ENCODE peak calls at places on chromosomes 13 and 19, in five cellular contexts. G is dorsolateral prefrontal cortex, Y is kidney, R is SW 1271, T is amniotic epithelial cell. Q is an unnamed sample.

GRCh38 chr19:53957448-53958167 is 5.1 kb upstream of the CACNG8 start:
- DNase-seq in G (no peak), T (no peak), R (no peak), Y (no peak), Q (no peak)

GRCh38 chr13:93029536-93029935 is 197.1 kb upstream of the GPC6 start:
- DNase-seq in Y (no peak), R (no peak), G (no peak), T (peak), Q (no peak)

GRCh38 chr19:1074512-1075283 is 7.7 kb downstream of the ARHGAP45 start:
- DNase-seq in T (no peak), G (peak), R (peak), Y (peak), Q (no peak)

GRCh38 chr13:34340534-34340933 is 522.6 kb downstream of the RFC3 start:
- DNase-seq in R (no peak), Y (no peak), T (peak), G (no peak), Q (no peak)

GRCh38 chr13:109155301-109155761 is 525.9 kb downstream of the MYO16 start:
- DNase-seq in Y (no peak), T (peak), R (no peak), G (no peak), Q (no peak)

GRCh38 chr13:71797487-71797886 is 69.5 kb downstream of the DACH1 start:
- DNase-seq in Y (no peak), T (no peak), G (no peak), R (no peak), Q (no peak)

GRCh38 chr13:98739023-98739422 is 13.4 kb downstream of the SLC15A1 start:
- DNase-seq in Y (no peak), R (no peak), T (no peak), G (no peak), Q (no peak)

GRCh38 chr13:36131931-36132297 is 732 bp upstream of the DCLK1 start:
- DNase-seq in T (no peak), G (peak), Y (peak), R (no peak), Q (no peak)

GRCh38 chr19:12788682-12789097 is 2.6 kb upstream of the JUNB start:
- DNase-seq in T (peak), R (no peak), Y (peak), G (peak), Q (peak)

Q was measured in hepatic stellate cell.